ENCODE peak calls at places on chromosomes 2 and 18, in eight cellular contexts. One of them, this sample, is unnamed.

GRCh38 chr2:134819334-134819733 is 19.1 kb upstream of the ACMSD start:
- DNase-seq in astrocyte: peak
- DNase-seq in lower lobe of right lung: no peak
- DNase-seq in neural progenitor cell: no peak
- DNase-seq in PC-3: peak
- DNase-seq in uterus: no peak
- DNase-seq in right lobe of liver: no peak
- DNase-seq in ovary: no peak
- DNase-seq in this sample: no peak

GRCh38 chr2:208406474-208407451 is at the start of gene PTH2R:
- DNase-seq in astrocyte: peak
- DNase-seq in lower lobe of right lung: peak
- DNase-seq in neural progenitor cell: peak
- DNase-seq in PC-3: no peak
- DNase-seq in uterus: no peak
- DNase-seq in right lobe of liver: no peak
- DNase-seq in ovary: no peak
- DNase-seq in this sample: peak

GRCh38 chr18:30920757-30921156 is 121.8 kb downstream of the DSC3 start:
- DNase-seq in astrocyte: peak
- DNase-seq in lower lobe of right lung: no peak
- DNase-seq in neural progenitor cell: no peak
- DNase-seq in PC-3: no peak
- DNase-seq in uterus: no peak
- DNase-seq in right lobe of liver: no peak
- DNase-seq in ovary: no peak
- DNase-seq in this sample: no peak

GRCh38 chr2:69466728-69467127 is 29.5 kb upstream of the NFU1 start:
- DNase-seq in astrocyte: peak
- DNase-seq in lower lobe of right lung: no peak
- DNase-seq in neural progenitor cell: no peak
- DNase-seq in PC-3: no peak
- DNase-seq in uterus: no peak
- DNase-seq in right lobe of liver: no peak
- DNase-seq in ovary: no peak
- DNase-seq in this sample: no peak

GRCh38 chr2:102788880-102789250 is 27.0 kb downstream of the TMEM182 start:
- DNase-seq in astrocyte: no peak
- DNase-seq in lower lobe of right lung: no peak
- DNase-seq in neural progenitor cell: no peak
- DNase-seq in PC-3: no peak
- DNase-seq in uterus: no peak
- DNase-seq in right lobe of liver: no peak
- DNase-seq in ovary: no peak
- DNase-seq in this sample: no peak

GRCh38 chr2:218815649-218816048 is 16.0 kb downstream of the PRKAG3 start:
- DNase-seq in astrocyte: no peak
- DNase-seq in lower lobe of right lung: no peak
- DNase-seq in neural progenitor cell: no peak
- DNase-seq in PC-3: no peak
- DNase-seq in uterus: no peak
- DNase-seq in right lobe of liver: no peak
- DNase-seq in ovary: no peak
- DNase-seq in this sample: no peak

GRCh38 chr2:56104951-56105350 is 78.8 kb upstream of the CCDC85A start:
- DNase-seq in astrocyte: no peak
- DNase-seq in lower lobe of right lung: no peak
- DNase-seq in neural progenitor cell: no peak
- DNase-seq in PC-3: no peak
- DNase-seq in uterus: no peak
- DNase-seq in right lobe of liver: no peak
- DNase-seq in ovary: no peak
- DNase-seq in this sample: no peak

GRCh38 chr2:223041527-223042109 is 10.4 kb upstream of the KCNE4 start:
- DNase-seq in astrocyte: peak
- DNase-seq in lower lobe of right lung: peak
- DNase-seq in neural progenitor cell: no peak
- DNase-seq in PC-3: peak
- DNase-seq in uterus: peak
- DNase-seq in right lobe of liver: no peak
- DNase-seq in ovary: peak
- DNase-seq in this sample: peak

GRCh38 chr2:234978466-234979203 is 26.8 kb downstream of the SH3BP4 start:
- DNase-seq in astrocyte: peak
- DNase-seq in lower lobe of right lung: no peak
- DNase-seq in neural progenitor cell: no peak
- DNase-seq in PC-3: peak
- DNase-seq in uterus: no peak
- DNase-seq in right lobe of liver: no peak
- DNase-seq in ovary: no peak
- DNase-seq in this sample: no peak

GRCh38 chr2:164841719-164842623 is at the start of gene COBLL1:
- DNase-seq in astrocyte: peak
- DNase-seq in lower lobe of right lung: peak
- DNase-seq in neural progenitor cell: peak
- DNase-seq in PC-3: peak
- DNase-seq in uterus: peak
- DNase-seq in right lobe of liver: peak
- DNase-seq in ovary: peak
- DNase-seq in this sample: peak

GRCh38 chr2:127226520-127227263 is 6.6 kb upstream of the CYP27C1 start:
- DNase-seq in astrocyte: peak
- DNase-seq in lower lobe of right lung: peak
- DNase-seq in neural progenitor cell: no peak
- DNase-seq in PC-3: peak
- DNase-seq in uterus: no peak
- DNase-seq in right lobe of liver: peak
- DNase-seq in ovary: no peak
- DNase-seq in this sample: no peak

GRCh38 chr2:203819434-203820133 is 48.0 kb upstream of the CTLA4 start:
- DNase-seq in astrocyte: no peak
- DNase-seq in lower lobe of right lung: no peak
- DNase-seq in neural progenitor cell: no peak
- DNase-seq in PC-3: no peak
- DNase-seq in uterus: no peak
- DNase-seq in right lobe of liver: no peak
- DNase-seq in ovary: no peak
- DNase-seq in this sample: no peak

GRCh38 chr2:43192039-43192438 is 34.4 kb downstream of the ZFP36L2 start:
- DNase-seq in astrocyte: no peak
- DNase-seq in lower lobe of right lung: no peak
- DNase-seq in neural progenitor cell: no peak
- DNase-seq in PC-3: peak
- DNase-seq in uterus: no peak
- DNase-seq in right lobe of liver: no peak
- DNase-seq in ovary: no peak
- DNase-seq in this sample: no peak

GRCh38 chr2:150689600-150689999 is 202.1 kb upstream of the RND3 start:
- DNase-seq in astrocyte: no peak
- DNase-seq in lower lobe of right lung: no peak
- DNase-seq in neural progenitor cell: no peak
- DNase-seq in PC-3: no peak
- DNase-seq in uterus: no peak
- DNase-seq in right lobe of liver: no peak
- DNase-seq in ovary: no peak
- DNase-seq in this sample: no peak

GRCh38 chr2:119846021-119846420 is 86.3 kb downstream of the PTPN4 start:
- DNase-seq in astrocyte: no peak
- DNase-seq in lower lobe of right lung: no peak
- DNase-seq in neural progenitor cell: no peak
- DNase-seq in PC-3: no peak
- DNase-seq in uterus: no peak
- DNase-seq in right lobe of liver: no peak
- DNase-seq in ovary: no peak
- DNase-seq in this sample: no peak

GRCh38 chr2:240946654-240947053 is 40.5 kb downstream of the CROCC2 start:
- DNase-seq in astrocyte: no peak
- DNase-seq in lower lobe of right lung: peak
- DNase-seq in neural progenitor cell: no peak
- DNase-seq in PC-3: peak
- DNase-seq in uterus: peak
- DNase-seq in right lobe of liver: no peak
- DNase-seq in ovary: peak
- DNase-seq in this sample: no peak

GRCh38 chr2:69581774-69582581 is 61.6 kb downstream of the AAK1 start:
- DNase-seq in astrocyte: peak
- DNase-seq in lower lobe of right lung: peak
- DNase-seq in neural progenitor cell: no peak
- DNase-seq in PC-3: peak
- DNase-seq in uterus: no peak
- DNase-seq in right lobe of liver: no peak
- DNase-seq in ovary: no peak
- DNase-seq in this sample: no peak

DNA sequence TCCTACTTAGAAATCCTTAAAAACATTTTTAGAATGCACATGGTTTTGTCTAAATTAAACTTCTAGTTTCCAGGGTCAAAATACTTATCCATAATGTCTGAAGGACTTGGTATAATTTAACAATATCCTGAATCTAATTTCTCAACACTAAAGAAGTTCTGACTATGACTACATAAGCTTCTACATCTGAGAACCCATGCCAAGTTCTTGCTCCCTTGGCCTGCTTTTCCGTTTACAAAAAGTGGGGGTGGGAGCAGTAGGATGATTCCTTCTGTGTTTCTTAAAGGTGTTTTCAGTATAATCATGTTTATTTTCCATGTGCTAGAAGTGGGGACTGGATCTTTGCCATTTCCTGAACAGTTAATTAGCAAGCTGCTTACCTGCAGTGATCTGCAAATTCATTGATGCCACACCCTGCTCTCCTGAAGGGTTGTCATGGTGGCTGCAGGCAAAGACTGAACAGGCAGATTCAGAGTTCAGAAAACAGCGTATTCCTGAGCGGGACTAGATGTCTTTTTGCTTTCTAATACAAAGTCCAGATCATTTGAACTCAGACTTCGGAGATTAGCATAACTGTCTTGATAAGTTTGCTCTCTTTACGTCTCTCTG is 36.2 kb downstream of the ADNP2 start:
- DNase-seq in astrocyte: no peak
- DNase-seq in lower lobe of right lung: no peak
- DNase-seq in neural progenitor cell: no peak
- DNase-seq in PC-3: no peak
- DNase-seq in uterus: no peak
- DNase-seq in right lobe of liver: no peak
- DNase-seq in ovary: no peak
- DNase-seq in this sample: no peak
- H3K27ac ChIP-seq in astrocyte: no peak
- H3K27ac ChIP-seq in lower lobe of right lung: no peak
- H3K27ac ChIP-seq in neural progenitor cell: no peak
- H3K27ac ChIP-seq in PC-3: no peak
- H3K27ac ChIP-seq in uterus: no peak
- H3K27ac ChIP-seq in right lobe of liver: no peak
- H3K27ac ChIP-seq in ovary: no peak
- H3K27ac ChIP-seq in this sample: no peak

DNA sequence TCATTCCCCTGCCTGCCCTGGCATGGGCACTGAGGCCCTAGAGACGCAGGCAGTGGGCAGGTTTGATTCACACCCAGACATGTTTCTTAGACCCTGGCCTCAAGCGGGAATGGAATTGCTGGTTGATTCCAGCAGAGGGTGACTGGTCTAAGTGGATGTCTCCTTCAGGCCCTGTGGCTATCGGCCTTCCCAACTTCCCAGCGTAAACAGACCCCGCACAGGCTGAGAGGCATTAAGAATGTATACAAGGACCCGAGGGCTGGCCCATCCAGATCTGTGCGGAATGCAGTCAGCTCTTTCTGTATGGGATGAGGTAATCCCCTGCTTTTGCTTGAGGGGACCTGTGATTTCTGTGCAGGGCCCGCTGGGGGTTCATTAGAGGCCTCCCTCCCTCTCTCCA is 6.4 kb downstream of the ACKR3 start:
- DNase-seq in astrocyte: no peak
- DNase-seq in lower lobe of right lung: no peak
- DNase-seq in neural progenitor cell: peak
- DNase-seq in PC-3: no peak
- DNase-seq in uterus: no peak
- DNase-seq in right lobe of liver: no peak
- DNase-seq in ovary: no peak
- DNase-seq in this sample: no peak
- TF ChIP-seq CTCF in astrocyte: no peak
- TF ChIP-seq CTCF in lower lobe of right lung: no peak
- TF ChIP-seq CTCF in neural progenitor cell: peak
- TF ChIP-seq CTCF in PC-3: no peak
- TF ChIP-seq CTCF in uterus: no peak
- TF ChIP-seq CTCF in right lobe of liver: no peak
- TF ChIP-seq CTCF in ovary: no peak
- TF ChIP-seq CTCF in this sample: no peak

GRCh38 chr18:23876496-23876895 is 138.1 kb upstream of the TTC39C start:
- DNase-seq in astrocyte: no peak
- DNase-seq in lower lobe of right lung: no peak
- DNase-seq in neural progenitor cell: no peak
- DNase-seq in PC-3: no peak
- DNase-seq in uterus: no peak
- DNase-seq in right lobe of liver: no peak
- DNase-seq in ovary: no peak
- DNase-seq in this sample: no peak
- H3K4me3 ChIP-seq in astrocyte: no peak
- H3K4me3 ChIP-seq in lower lobe of right lung: no peak
- H3K4me3 ChIP-seq in neural progenitor cell: no peak
- H3K4me3 ChIP-seq in PC-3: no peak
- H3K4me3 ChIP-seq in uterus: no peak
- H3K4me3 ChIP-seq in right lobe of liver: no peak
- H3K4me3 ChIP-seq in ovary: no peak
- H3K4me3 ChIP-seq in this sample: no peak

DNA sequence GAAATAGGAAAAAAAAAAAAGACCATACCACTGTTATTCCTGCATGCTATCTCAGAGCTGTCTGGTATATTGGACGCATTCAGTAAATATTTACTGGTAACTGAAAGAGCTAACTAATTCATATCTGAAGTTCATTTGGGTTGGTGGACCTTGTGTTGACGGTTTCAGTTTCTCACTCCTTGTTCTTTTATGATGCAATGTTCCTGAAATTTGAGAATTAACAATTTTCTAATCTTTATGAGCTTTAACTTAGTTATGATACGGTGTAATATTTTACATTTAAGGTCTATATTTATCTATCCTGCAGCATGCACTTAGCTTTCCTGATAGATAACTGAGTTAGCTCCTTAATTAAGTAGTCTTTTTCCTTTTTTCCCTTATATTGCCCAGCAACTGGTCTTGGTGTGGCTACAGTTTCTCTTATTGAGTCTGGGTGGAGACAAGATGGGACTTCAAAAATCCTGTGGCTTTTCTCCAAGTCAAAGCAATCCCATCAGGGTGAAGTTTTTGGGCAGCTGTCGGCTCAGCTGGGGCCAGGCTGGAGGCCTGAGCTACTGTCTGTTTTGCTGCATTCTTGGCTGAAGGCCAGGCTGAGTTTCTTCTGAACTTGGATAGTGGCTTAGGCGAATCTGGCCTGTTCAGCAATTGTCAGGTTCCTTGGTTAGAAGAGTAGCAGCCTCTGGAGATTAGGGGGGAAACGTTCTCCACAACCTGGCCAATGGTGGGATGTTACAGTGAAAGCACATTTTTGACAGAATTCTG is 78.4 kb upstream of the MEX3C start:
- DNase-seq in astrocyte: no peak
- DNase-seq in lower lobe of right lung: no peak
- DNase-seq in neural progenitor cell: no peak
- DNase-seq in PC-3: no peak
- DNase-seq in uterus: no peak
- DNase-seq in right lobe of liver: peak
- DNase-seq in ovary: peak
- DNase-seq in this sample: no peak
- H3K27ac ChIP-seq in astrocyte: no peak
- H3K27ac ChIP-seq in lower lobe of right lung: no peak
- H3K27ac ChIP-seq in neural progenitor cell: no peak
- H3K27ac ChIP-seq in PC-3: no peak
- H3K27ac ChIP-seq in uterus: no peak
- H3K27ac ChIP-seq in right lobe of liver: no peak
- H3K27ac ChIP-seq in ovary: no peak
- H3K27ac ChIP-seq in this sample: no peak